ENCODE peak calls at places on chromosome 10, in five cellular contexts. One of them, this sample, is unnamed. For H4K20me1, the result is how much of the 10 kb centered on the place peaks cover.

GRCh38 chr10:52785418-52785817 is 12.8 kb upstream of the MBL2 start:
- DNase-seq in OCI-LY7: no peak
- DNase-seq in HCT116: no peak
- DNase-seq in mammary epithelial cell: no peak
- DNase-seq in H1: no peak
- DNase-seq in this sample: no peak

GRCh38 chr10:14550471-14550941 is 219.8 kb upstream of the FRMD4A start:
- DNase-seq in OCI-LY7: no peak
- DNase-seq in mammary epithelial cell: no peak
- DNase-seq in H1: no peak
- DNase-seq in HCT116: no peak
- DNase-seq in this sample: no peak

GRCh38 chr10:62454696-62455451 is 80.7 kb downstream of the ZNF365 start:
- DNase-seq in OCI-LY7: no peak
- DNase-seq in H1: no peak
- DNase-seq in mammary epithelial cell: peak
- DNase-seq in HCT116: no peak
- DNase-seq in this sample: peak

GRCh38 chr10:78408671-78409472 is 375.2 kb downstream of the RPS24 start:
- DNase-seq in mammary epithelial cell: no peak
- DNase-seq in HCT116: no peak
- DNase-seq in OCI-LY7: no peak
- DNase-seq in H1: no peak
- DNase-seq in this sample: peak

GRCh38 chr10:55410415-55410885 is 609.4 kb upstream of the PCDH15 start:
- DNase-seq in OCI-LY7: no peak
- DNase-seq in mammary epithelial cell: no peak
- DNase-seq in H1: peak
- DNase-seq in HCT116: no peak
- DNase-seq in this sample: peak

GRCh38 chr10:21724695-21725371 is 190.8 kb downstream of the MLLT10 start:
- DNase-seq in OCI-LY7: peak
- DNase-seq in mammary epithelial cell: peak
- DNase-seq in H1: no peak
- DNase-seq in HCT116: peak
- DNase-seq in this sample: peak

GRCh38 chr10:132867801-132868644 is 74.3 kb downstream of the CFAP46 start:
- DNase-seq in mammary epithelial cell: no peak
- DNase-seq in HCT116: no peak
- DNase-seq in H1: no peak
- DNase-seq in OCI-LY7: no peak
- DNase-seq in this sample: no peak

GRCh38 chr10:129192344-129193128 is 274.5 kb upstream of the MGMT start:
- DNase-seq in OCI-LY7: no peak
- DNase-seq in mammary epithelial cell: no peak
- DNase-seq in HCT116: no peak
- DNase-seq in H1: no peak
- DNase-seq in this sample: no peak

GRCh38 chr10:119651514-119652327 is 541 bp downstream of the BAG3 start:
- DNase-seq in HCT116: no peak
- DNase-seq in OCI-LY7: no peak
- DNase-seq in mammary epithelial cell: no peak
- DNase-seq in H1: peak
- DNase-seq in this sample: no peak

GRCh38 chr10:63457576-63457975 is 8.2 kb downstream of the JMJD1C start:
- DNase-seq in mammary epithelial cell: no peak
- DNase-seq in OCI-LY7: no peak
- DNase-seq in HCT116: no peak
- DNase-seq in H1: no peak
- DNase-seq in this sample: no peak

GRCh38 chr10:7579681-7580080 is 87.1 kb downstream of the ITIH5 start:
- DNase-seq in OCI-LY7: no peak
- DNase-seq in mammary epithelial cell: no peak
- DNase-seq in HCT116: no peak
- DNase-seq in H1: no peak
- DNase-seq in this sample: no peak

GRCh38 chr10:80496555-80497172 is 41.0 kb upstream of the SH2D4B start:
- DNase-seq in OCI-LY7: no peak
- DNase-seq in HCT116: no peak
- DNase-seq in mammary epithelial cell: no peak
- DNase-seq in H1: no peak
- DNase-seq in this sample: no peak

GRCh38 chr10:92761576-92761975 is 71.8 kb downstream of the HHEX start:
- DNase-seq in HCT116: no peak
- DNase-seq in mammary epithelial cell: no peak
- DNase-seq in OCI-LY7: no peak
- DNase-seq in H1: no peak
- DNase-seq in this sample: peak

GRCh38 chr10:67046507-67046906 is 120.7 kb downstream of the LRRTM3 start:
- DNase-seq in mammary epithelial cell: no peak
- DNase-seq in H1: no peak
- DNase-seq in OCI-LY7: no peak
- DNase-seq in HCT116: no peak
- DNase-seq in this sample: no peak

GRCh38 chr10:58943234-58943633 is 233.2 kb upstream of the PHYHIPL start:
- DNase-seq in mammary epithelial cell: no peak
- DNase-seq in H1: no peak
- DNase-seq in HCT116: no peak
- DNase-seq in OCI-LY7: no peak
- DNase-seq in this sample: no peak

GRCh38 chr10:115092555-115093285 is 445 bp upstream of the ATRNL1 start:
- DNase-seq in OCI-LY7: no peak
- DNase-seq in H1: peak
- DNase-seq in mammary epithelial cell: peak
- DNase-seq in HCT116: no peak
- DNase-seq in this sample: peak

GRCh38 chr10:5628798-5629788 is 37.3 kb downstream of the ASB13 start:
- DNase-seq in mammary epithelial cell: no peak
- DNase-seq in H1: no peak
- DNase-seq in OCI-LY7: peak
- DNase-seq in HCT116: no peak
- DNase-seq in this sample: peak

GRCh38 chr10:130792096-130792845 is 519.2 kb downstream of the TCERG1L start:
- DNase-seq in mammary epithelial cell: no peak
- DNase-seq in OCI-LY7: no peak
- DNase-seq in H1: no peak
- DNase-seq in HCT116: no peak
- DNase-seq in this sample: no peak

GRCh38 chr10:52485486-52485885 is 171.4 kb downstream of the DKK1 start:
- DNase-seq in OCI-LY7: no peak
- DNase-seq in HCT116: no peak
- DNase-seq in H1: no peak
- DNase-seq in mammary epithelial cell: no peak
- DNase-seq in this sample: no peak

GRCh38 chr10:110751845-110752244 is 107.7 kb downstream of the RBM20 start:
- DNase-seq in OCI-LY7: no peak
- DNase-seq in H1: no peak
- DNase-seq in HCT116: no peak
- DNase-seq in mammary epithelial cell: no peak
- DNase-seq in this sample: no peak

GRCh38 chr10:67297637-67298181 is 371.9 kb downstream of the LRRTM3 start:
- DNase-seq in mammary epithelial cell: no peak
- DNase-seq in H1: no peak
- DNase-seq in OCI-LY7: no peak
- DNase-seq in HCT116: no peak
- DNase-seq in this sample: no peak

GRCh38 chr10:33799281-33799943 is 464.9 kb upstream of the NRP1 start:
- DNase-seq in HCT116: no peak
- DNase-seq in H1: no peak
- DNase-seq in mammary epithelial cell: no peak
- DNase-seq in OCI-LY7: no peak
- DNase-seq in this sample: peak

GRCh38 chr10:129548534-129549130 is 81.6 kb downstream of the MGMT start:
- DNase-seq in H1: no peak
- DNase-seq in mammary epithelial cell: no peak
- DNase-seq in HCT116: no peak
- DNase-seq in OCI-LY7: no peak
- DNase-seq in this sample: no peak

GRCh38 chr10:4678023-4678950 is 147.7 kb upstream of the AKR1E2 start:
- DNase-seq in HCT116: no peak
- DNase-seq in OCI-LY7: no peak
- DNase-seq in mammary epithelial cell: peak
- DNase-seq in H1: no peak
- DNase-seq in this sample: peak

GRCh38 chr10:25934673-25935139 is 677 bp downstream of the MYO3A start:
- DNase-seq in OCI-LY7: no peak
- DNase-seq in HCT116: no peak
- DNase-seq in H1: peak
- DNase-seq in mammary epithelial cell: no peak
- DNase-seq in this sample: no peak

GRCh38 chr10:22984066-22984465 is 56.2 kb downstream of the ARMC3 start:
- DNase-seq in HCT116: no peak
- DNase-seq in mammary epithelial cell: no peak
- DNase-seq in OCI-LY7: no peak
- DNase-seq in H1: no peak
- DNase-seq in this sample: no peak

GRCh38 chr10:43318978-43319965 is 52.2 kb upstream of the FXYD4 start:
- DNase-seq in OCI-LY7: no peak
- DNase-seq in mammary epithelial cell: no peak
- DNase-seq in H1: no peak
- DNase-seq in HCT116: no peak
- DNase-seq in this sample: no peak

GRCh38 chr10:114684085-114684821 is 26.2 kb upstream of the ABLIM1 start:
- DNase-seq in mammary epithelial cell: no peak
- DNase-seq in HCT116: no peak
- DNase-seq in H1: no peak
- DNase-seq in OCI-LY7: no peak
- DNase-seq in this sample: peak

GRCh38 chr10:16183989-16184643 is 252.7 kb upstream of the PTER start:
- DNase-seq in HCT116: no peak
- DNase-seq in OCI-LY7: no peak
- DNase-seq in mammary epithelial cell: peak
- DNase-seq in H1: no peak
- DNase-seq in this sample: no peak

DNA sequence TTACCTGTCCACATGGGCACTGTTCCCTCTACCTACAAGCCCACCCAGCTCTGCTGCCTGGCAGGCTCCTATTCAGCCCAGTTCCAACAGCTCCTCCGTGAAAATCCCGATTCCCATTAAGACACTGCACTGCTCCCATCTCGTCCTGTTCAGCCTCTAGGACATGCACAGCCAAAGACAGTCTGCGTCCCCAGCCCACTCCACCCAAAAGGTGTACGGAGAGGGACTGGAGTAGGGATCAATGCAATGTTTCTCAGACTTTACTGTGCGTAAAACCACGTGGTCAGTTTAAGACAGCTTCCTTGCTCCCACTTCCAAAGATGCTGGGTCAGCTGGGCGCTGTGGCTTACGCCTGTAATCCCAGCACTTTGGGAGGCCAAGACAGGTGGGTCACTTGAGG is 19.9 kb downstream of the FGFR2 start:
- DNase-seq in mammary epithelial cell: no peak
- DNase-seq in OCI-LY7: no peak
- DNase-seq in H1: no peak
- DNase-seq in HCT116: no peak
- DNase-seq in this sample: no peak
- H4K20me1 ChIP-seq in mammary epithelial cell: under half
- H4K20me1 ChIP-seq in OCI-LY7: under half
- H4K20me1 ChIP-seq in H1: under half
- H4K20me1 ChIP-seq in HCT116: under half
- H4K20me1 ChIP-seq in this sample: under half

GRCh38 chr10:1009071-1009494 is 16.6 kb downstream of the IDI2 start:
- DNase-seq in OCI-LY7: no peak
- DNase-seq in mammary epithelial cell: no peak
- DNase-seq in H1: no peak
- DNase-seq in HCT116: no peak
- DNase-seq in this sample: no peak
- H4K20me1 ChIP-seq in OCI-LY7: under half
- H4K20me1 ChIP-seq in mammary epithelial cell: under half
- H4K20me1 ChIP-seq in H1: under half
- H4K20me1 ChIP-seq in HCT116: under half
- H4K20me1 ChIP-seq in this sample: under half

DNA sequence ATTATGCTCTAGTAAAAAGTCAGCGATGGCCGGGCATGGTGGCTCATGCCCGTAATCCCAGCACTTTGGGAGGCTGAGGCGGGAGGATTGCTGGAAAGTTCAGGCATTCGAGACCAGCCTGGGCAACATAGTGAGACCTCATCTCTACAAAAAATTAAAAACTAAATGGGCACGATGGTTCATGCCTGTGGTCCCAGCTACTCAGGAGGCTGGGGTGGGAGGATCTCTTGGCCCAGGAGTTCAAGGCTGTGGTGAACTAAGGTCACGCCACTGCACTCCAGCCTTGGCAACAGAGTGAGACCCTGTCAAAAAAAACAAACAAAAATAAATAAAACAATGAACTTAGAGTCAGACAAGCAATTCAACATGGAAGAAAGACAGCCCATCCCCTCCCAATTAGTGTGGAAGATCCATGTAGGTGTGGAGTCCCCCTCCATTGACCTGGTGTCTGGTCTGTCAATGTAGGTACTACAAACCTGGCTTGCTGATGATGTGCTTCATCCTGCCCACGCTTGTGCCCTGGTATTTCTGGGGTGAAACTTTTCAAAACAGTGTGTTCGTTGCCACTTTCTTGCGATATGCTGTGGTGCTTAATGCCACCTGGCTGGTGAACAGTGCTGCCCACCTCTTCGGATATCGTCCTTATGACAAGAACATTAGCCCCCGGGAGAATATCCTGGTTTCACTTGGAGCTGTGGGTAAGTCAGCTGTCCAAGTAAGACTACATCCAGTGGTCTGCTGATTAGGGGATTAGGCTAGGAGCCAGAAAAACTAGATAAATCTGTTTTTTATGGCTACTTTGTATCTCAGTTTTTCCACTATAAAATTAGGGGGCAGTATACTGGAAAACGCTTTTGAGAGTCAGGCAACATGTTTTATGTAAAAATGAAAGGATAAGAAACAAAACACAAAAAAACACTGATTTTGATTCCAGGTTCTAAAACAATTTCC is 9.3 kb downstream of the SCD start:
- DNase-seq in HCT116: no peak
- DNase-seq in OCI-LY7: no peak
- DNase-seq in H1: no peak
- DNase-seq in mammary epithelial cell: no peak
- DNase-seq in this sample: no peak
- H4K20me1 ChIP-seq in HCT116: under half
- H4K20me1 ChIP-seq in OCI-LY7: under half
- H4K20me1 ChIP-seq in H1: under half
- H4K20me1 ChIP-seq in mammary epithelial cell: under half
- H4K20me1 ChIP-seq in this sample: under half

DNA sequence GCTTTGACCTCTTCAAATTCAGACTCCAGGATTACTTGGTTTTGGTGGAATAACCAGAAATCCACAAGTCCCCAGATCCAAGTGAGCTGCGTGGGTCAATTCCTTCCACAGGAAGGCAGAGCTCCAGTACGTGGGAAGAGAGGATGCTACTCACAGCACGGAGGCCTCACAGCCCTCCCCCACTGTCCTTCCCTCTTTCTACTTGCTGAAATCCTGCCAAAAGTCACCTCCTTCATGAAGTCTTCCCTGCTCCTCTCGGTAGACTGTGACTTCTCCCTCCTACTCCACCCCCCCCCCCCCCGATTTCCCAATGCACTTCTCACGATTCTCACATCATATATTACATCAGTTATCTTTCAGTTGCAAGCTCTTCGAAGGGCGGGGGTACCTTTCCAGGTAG is 12.3 kb downstream of the CAMK2G start:
- DNase-seq in H1: no peak
- DNase-seq in mammary epithelial cell: no peak
- DNase-seq in HCT116: no peak
- DNase-seq in OCI-LY7: no peak
- DNase-seq in this sample: no peak
- H4K20me1 ChIP-seq in H1: under half
- H4K20me1 ChIP-seq in mammary epithelial cell: under half
- H4K20me1 ChIP-seq in HCT116: under half
- H4K20me1 ChIP-seq in OCI-LY7: under half
- H4K20me1 ChIP-seq in this sample: under half

This sample was measured in fibroblast of lung.